ENCODE peak calls at places on chromosomes 2 and 18, in four cellular contexts. Y, I, F and N are unnamed samples.
A peak's percentile ranks its signal among the peaks of the same experiment; 100 is the strongest.

GRCh38 chr2:137705296-137705695 is 259.0 kb upstream of the HNMT start:
- DNase-seq in Y (no peak), I (no peak), F (no peak), N (no peak)

GRCh38 chr2:46171996-46172546 is 125.1 kb upstream of the EPAS1 start:
- DNase-seq in Y (peak; percentile 13), I (no peak), F (no peak), N (no peak)

GRCh38 chr2:169734172-169734847 is 678 bp downstream of the KLHL23 start:
- DNase-seq in Y (no peak), I (peak; percentile 55), F (no peak), N (peak; percentile 70)

GRCh38 chr18:38966846-38967245 is 1401.2 kb upstream of the CELF4 start:
- DNase-seq in Y (no peak), I (no peak), F (no peak), N (no peak)

GRCh38 chr2:161990741-161991140 is 83.3 kb downstream of the DPP4 start:
- DNase-seq in Y (peak; percentile 62), I (no peak), F (no peak), N (no peak)

GRCh38 chr2:205720451-205720902 is 38.2 kb downstream of the NRP2 start:
- DNase-seq in Y (no peak), I (peak; percentile 45), F (no peak), N (no peak)

GRCh38 chr2:23183733-23184132 is 201.2 kb upstream of the KLHL29 start:
- DNase-seq in Y (no peak), I (no peak), F (no peak), N (no peak)

GRCh38 chr2:151973901-151974199 is 125.0 kb downstream of the CACNB4 start:
- DNase-seq in Y (peak; percentile 66), I (peak; percentile 31), F (no peak), N (no peak)

GRCh38 chr18:13455960-13456471 is 237.5 kb downstream of the LDLRAD4 start:
- DNase-seq in Y (no peak), I (no peak), F (peak; percentile 32), N (no peak)

GRCh38 chr2:118945921-118946320 is 3.9 kb downstream of the MARCO start:
- DNase-seq in Y (no peak), I (no peak), F (no peak), N (no peak)

GRCh38 chr2:221822416-221822815 is 250.3 kb upstream of the EPHA4 start:
- DNase-seq in Y (no peak), I (no peak), F (no peak), N (no peak)

GRCh38 chr2:130819226-130819914 is 17.3 kb upstream of the ARHGEF4 start:
- DNase-seq in Y (no peak), I (no peak), F (no peak), N (no peak)

GRCh38 chr2:149894760-149895159 is 307.2 kb upstream of the MMADHC start:
- DNase-seq in Y (no peak), I (no peak), F (no peak), N (no peak)

GRCh38 chr2:83196225-83196624 is 1262.9 kb downstream of the SUCLG1 start:
- DNase-seq in Y (peak; percentile 12), I (no peak), F (no peak), N (no peak)

GRCh38 chr2:42196403-42197267 is 27.5 kb downstream of the EML4 start:
- DNase-seq in Y (peak; percentile 83), I (peak; percentile 51), F (peak; percentile 11), N (peak; percentile 54)

GRCh38 chr18:68623342-68623741 is 91.6 kb downstream of the TMX3 start:
- DNase-seq in Y (peak; percentile 47), I (peak; percentile 61), F (no peak), N (peak; percentile 42)

GRCh38 chr2:230847883-230848388 is 16.8 kb upstream of the ITM2C start:
- DNase-seq in Y (peak; percentile 70), I (peak; percentile 97), F (peak; percentile 44), N (peak; percentile 80)

GRCh38 chr18:76619342-76620315 is 124.6 kb upstream of the ZNF516 start:
- DNase-seq in Y (no peak), I (peak; percentile 65), F (no peak), N (no peak)

DNA sequence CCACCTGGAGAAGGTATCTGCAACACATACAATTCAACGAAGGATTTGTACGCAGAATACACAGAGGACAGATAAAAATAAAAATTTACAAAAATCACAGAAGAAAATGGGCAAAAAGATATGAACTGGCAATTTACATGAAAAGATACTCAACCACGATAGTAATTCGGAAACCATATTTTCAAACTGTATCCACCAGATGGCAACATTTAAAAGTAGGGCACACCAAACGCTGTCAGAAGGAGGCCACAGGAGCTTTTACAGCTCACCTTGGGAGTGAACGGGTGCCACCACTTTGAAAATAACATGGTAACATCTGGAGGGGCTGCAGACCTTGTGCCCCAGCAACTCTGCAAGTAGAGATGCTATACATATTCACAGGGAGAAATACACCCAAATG is 9.8 kb downstream of the KIF1A start:
- DNase-seq in Y (peak; percentile 24), I (no peak), F (no peak), N (no peak)
- TF ChIP-seq CREM in Y (no peak), I (no peak), F (no peak), N (no peak)

DNA sequence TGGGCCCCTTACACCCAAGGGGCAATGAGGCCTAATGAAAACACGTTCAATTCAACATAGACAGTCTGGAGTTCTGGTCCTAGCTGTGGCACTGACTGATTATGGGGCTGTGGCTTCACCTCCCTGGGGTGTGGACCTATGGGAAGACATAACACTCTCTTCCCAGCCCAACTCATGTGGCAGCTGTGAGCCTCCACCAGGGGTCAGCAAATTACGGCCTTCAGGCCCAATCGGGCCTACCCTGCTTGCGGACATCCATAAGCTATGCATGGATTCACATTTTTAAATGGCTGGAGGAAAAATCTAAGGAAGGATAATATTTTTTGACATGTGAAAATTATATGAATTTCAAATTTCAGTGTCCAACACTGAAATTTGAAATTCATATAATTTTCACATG is 101.3 kb downstream of the LOXHD1 start:
- DNase-seq in Y (peak; percentile 38), I (peak; percentile 77), F (no peak), N (peak; percentile 53)
- TF ChIP-seq ATF2 in Y (no peak), I (no peak), F (no peak), N (no peak)

GRCh38 chr2:216281881-216282280 is 90.4 kb downstream of the MARCHF4 start:
- DNase-seq in Y (no peak), I (no peak), F (no peak), N (no peak)

GRCh38 chr2:216279459-216279858 is 92.8 kb downstream of the MARCHF4 start:
- DNase-seq in Y (no peak), I (no peak), F (no peak), N (no peak)

GRCh38 chr2:216279011-216279410 is 93.3 kb downstream of the MARCHF4 start:
- DNase-seq in Y (no peak), I (no peak), F (no peak), N (no peak)

GRCh38 chr2:216283038-216283900 is 89.0 kb downstream of the MARCHF4 start:
- DNase-seq in Y (peak; percentile 38), I (peak; percentile 93), F (no peak), N (peak; percentile 52)

DNA sequence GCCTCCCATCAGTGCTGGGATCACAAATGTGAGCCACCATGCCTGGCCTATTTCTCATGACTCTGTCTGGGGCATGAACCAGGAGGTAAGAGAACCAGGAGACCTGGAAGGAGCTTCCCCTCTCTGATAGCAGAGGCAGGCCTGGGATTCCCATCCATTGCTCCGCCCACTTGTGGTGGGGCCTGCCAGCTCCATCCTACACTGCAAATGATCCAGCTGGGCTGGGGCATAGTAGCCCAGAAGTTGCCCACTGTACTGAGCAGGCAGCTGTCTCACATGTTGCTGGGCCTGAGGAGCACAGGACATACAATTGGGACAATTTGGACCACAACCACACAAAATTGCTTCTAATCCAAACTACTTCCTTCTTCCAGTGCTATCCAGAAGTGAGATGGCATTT is 91.0 kb downstream of the MARCHF4 start:
- DNase-seq in Y (no peak), I (peak; percentile 24), F (no peak), N (no peak)
- TF ChIP-seq CREM in Y (no peak), I (no peak), F (no peak), N (no peak)

GRCh38 chr2:19691892-19692291 is 209.9 kb downstream of the TTC32 start:
- DNase-seq in Y (no peak), I (no peak), F (no peak), N (no peak)

GRCh38 chr2:19700861-19701585 is 200.8 kb downstream of the TTC32 start:
- DNase-seq in Y (no peak), I (no peak), F (no peak), N (no peak)

GRCh38 chr2:19702267-19702666 is 199.5 kb downstream of the TTC32 start:
- DNase-seq in Y (no peak), I (no peak), F (no peak), N (no peak)

GRCh38 chr2:19695706-19696105 is 206.1 kb downstream of the TTC32 start:
- DNase-seq in Y (no peak), I (no peak), F (no peak), N (no peak)

GRCh38 chr2:19697131-19697530 is 204.7 kb downstream of the TTC32 start:
- DNase-seq in Y (no peak), I (no peak), F (no peak), N (no peak)
- TF ChIP-seq ATF2 in Y (no peak), I (no peak), F (no peak), N (no peak)

GRCh38 chr18:35393716-35394115 is 16.6 kb upstream of the ZNF396 start:
- DNase-seq in Y (no peak), I (no peak), F (no peak), N (no peak)

GRCh38 chr18:35392375-35392774 is 15.2 kb upstream of the ZNF396 start:
- DNase-seq in Y (no peak), I (no peak), F (no peak), N (no peak)

GRCh38 chr18:35397976-35398375 is 20.8 kb upstream of the ZNF396 start:
- DNase-seq in Y (no peak), I (no peak), F (no peak), N (no peak)
- TF ChIP-seq CREM in Y (no peak), I (no peak), F (no peak), N (no peak)

DNA sequence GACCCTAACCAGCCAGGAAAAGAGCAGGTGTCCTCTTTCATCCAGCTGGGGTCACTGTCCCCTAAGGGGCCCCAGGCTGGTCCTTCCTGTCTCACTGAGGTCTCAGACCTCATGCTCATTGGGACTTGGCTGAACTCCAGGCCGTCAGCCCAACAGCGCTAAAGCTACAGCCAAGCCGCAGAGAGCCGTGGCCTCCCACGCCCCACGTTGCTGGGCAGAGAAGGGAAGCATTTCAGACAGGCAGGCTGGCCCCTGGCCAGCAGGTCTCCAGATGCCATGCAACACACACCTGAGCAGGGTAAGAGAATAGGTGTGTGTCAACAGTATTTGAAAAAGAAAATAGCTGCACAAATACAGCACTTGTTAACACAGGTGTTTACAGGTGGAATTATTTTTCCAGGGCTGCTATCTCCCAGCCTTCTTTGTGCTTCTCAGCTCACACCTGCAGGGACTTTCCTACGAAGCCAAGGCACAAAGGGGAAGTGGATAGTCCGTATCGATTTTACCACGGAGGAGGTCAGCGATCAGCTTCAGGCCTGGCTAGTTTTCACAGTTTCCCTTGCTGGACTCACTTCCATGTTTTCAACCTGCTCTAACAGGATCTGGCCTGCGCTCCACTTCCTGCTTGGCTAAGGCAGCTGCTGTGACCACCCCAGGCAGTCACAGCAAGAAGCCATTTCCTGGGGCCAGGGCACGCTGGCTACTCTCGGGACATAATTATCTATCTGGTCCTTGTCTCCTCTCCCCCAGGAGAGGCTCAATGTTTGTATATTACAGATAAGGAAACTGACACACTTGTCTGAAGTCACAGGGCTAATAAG is 156.1 kb upstream of the ID2 start:
- DNase-seq in Y (peak; percentile 92), I (peak; percentile 50), F (peak; percentile 90), N (peak; percentile 94)
- TF ChIP-seq ATF2 in Y (peak; percentile 67), I (no peak), F (peak; percentile 42), N (no peak)